ENCODE peak calls at places on chromosomes 16 and 17, in five cellular contexts. Y is uterus, G is GM13976, X is GM20000, J is adrenal gland. P is an unnamed sample.

GRCh38 chr16:981695-982151 is at the start of gene SOX8:
- DNase-seq in Y (no peak), G (no peak), X (peak), J (no peak), P (no peak)

GRCh38 chr16:88003316-88003715 is 52.1 kb downstream of the BANP start:
- DNase-seq in Y (no peak), G (no peak), X (no peak), J (no peak), P (no peak)

GRCh38 chr17:79899584-79899983 is 60.3 kb upstream of the CBX4 start:
- DNase-seq in Y (no peak), G (no peak), X (no peak), J (no peak), P (no peak)

GRCh38 chr16:28291651-28292626 is at the start of gene SBK1:
- DNase-seq in Y (peak), G (peak), X (peak), J (peak), P (peak)

GRCh38 chr16:9061358-9061813 is 30.1 kb upstream of the HAPSTR1 start:
- DNase-seq in Y (no peak), G (no peak), X (no peak), J (no peak), P (no peak)

GRCh38 chr16:55478827-55479559 is at the start of gene MMP2:
- DNase-seq in Y (peak), G (no peak), X (no peak), J (peak), P (no peak)

GRCh38 chr16:89319883-89320716 is 102.6 kb downstream of the ZNF778 start:
- DNase-seq in Y (peak), G (peak), X (peak), J (peak), P (peak)

GRCh38 chr16:85248269-85248668 is 136.0 kb upstream of the CIBAR2 start:
- DNase-seq in Y (no peak), G (no peak), X (no peak), J (no peak), P (no peak)

GRCh38 chr16:11546522-11547485 is 39.9 kb downstream of the LITAF start:
- DNase-seq in Y (no peak), G (no peak), X (no peak), J (no peak), P (no peak)

GRCh38 chr16:55543470-55543869 is 23.0 kb upstream of the CAPNS2 start:
- DNase-seq in Y (no peak), G (no peak), X (no peak), J (no peak), P (no peak)

GRCh38 chr16:48862087-48862532 is 252.1 kb upstream of the N4BP1 start:
- DNase-seq in Y (peak), G (no peak), X (no peak), J (no peak), P (no peak)

GRCh38 chr16:21649196-21649595 is 3.2 kb downstream of the IGSF6 start:
- DNase-seq in Y (no peak), G (no peak), X (no peak), J (no peak), P (no peak)

GRCh38 chr17:17343160-17343735 is 40.1 kb downstream of the NT5M start:
- DNase-seq in Y (no peak), G (no peak), X (no peak), J (no peak), P (no peak)

GRCh38 chr16:84874553-84874952 is 54.8 kb downstream of the CRISPLD2 start:
- DNase-seq in Y (no peak), G (no peak), X (no peak), J (no peak), P (no peak)

GRCh38 chr16:24670623-24671454 is 58.6 kb upstream of the TNRC6A start:
- DNase-seq in Y (peak), G (peak), X (peak), J (peak), P (peak)

GRCh38 chr16:8869212-8869987 is 594 bp upstream of the CARHSP1 start:
- DNase-seq in Y (no peak), G (peak), X (peak), J (no peak), P (no peak)

GRCh38 chr16:5615868-5616642 is 518.5 kb upstream of the EEF2KMT start:
- DNase-seq in Y (no peak), G (peak), X (peak), J (peak), P (peak)

GRCh38 chr16:10937068-10937859 is 5.0 kb downstream of the DEXI start:
- DNase-seq in Y (no peak), G (no peak), X (no peak), J (peak), P (no peak)

GRCh38 chr16:46830417-46830901 is 521 bp downstream of the C16orf87 start:
- DNase-seq in Y (no peak), G (peak), X (no peak), J (peak), P (no peak)

GRCh38 chr17:81245024-81245664 is 6.0 kb downstream of the NDUFAF8 start:
- DNase-seq in Y (no peak), G (peak), X (peak), J (no peak), P (peak)

GRCh38 chr16:57305159-57305811 is 20.8 kb upstream of the PLLP start:
- DNase-seq in Y (peak), G (no peak), X (no peak), J (no peak), P (no peak)

GRCh38 chr16:86076606-86077005 is 177.6 kb downstream of the IRF8 start:
- DNase-seq in Y (no peak), G (no peak), X (no peak), J (no peak), P (no peak)

GRCh38 chr17:2054262-2054739 is 602 bp upstream of the HIC1 start:
- DNase-seq in Y (peak), G (peak), X (no peak), J (no peak), P (no peak)

GRCh38 chr16:68368602-68368944 is 57.8 kb downstream of the PRMT7 start:
- DNase-seq in Y (no peak), G (peak), X (peak), J (no peak), P (peak)

GRCh38 chr17:56598471-56598870 is 5.0 kb downstream of the NOG start:
- DNase-seq in Y (no peak), G (no peak), X (no peak), J (no peak), P (no peak)
- TF ChIP-seq CTCF in Y (no peak), G (no peak), X (no peak), J (no peak), P (no peak)

GRCh38 chr17:62995377-62995885 is 29.4 kb downstream of the TANC2 start:
- DNase-seq in Y (no peak), G (peak), X (peak), J (peak), P (peak)
- TF ChIP-seq CTCF in Y (no peak), G (peak), X (peak), J (no peak), P (peak)

DNA sequence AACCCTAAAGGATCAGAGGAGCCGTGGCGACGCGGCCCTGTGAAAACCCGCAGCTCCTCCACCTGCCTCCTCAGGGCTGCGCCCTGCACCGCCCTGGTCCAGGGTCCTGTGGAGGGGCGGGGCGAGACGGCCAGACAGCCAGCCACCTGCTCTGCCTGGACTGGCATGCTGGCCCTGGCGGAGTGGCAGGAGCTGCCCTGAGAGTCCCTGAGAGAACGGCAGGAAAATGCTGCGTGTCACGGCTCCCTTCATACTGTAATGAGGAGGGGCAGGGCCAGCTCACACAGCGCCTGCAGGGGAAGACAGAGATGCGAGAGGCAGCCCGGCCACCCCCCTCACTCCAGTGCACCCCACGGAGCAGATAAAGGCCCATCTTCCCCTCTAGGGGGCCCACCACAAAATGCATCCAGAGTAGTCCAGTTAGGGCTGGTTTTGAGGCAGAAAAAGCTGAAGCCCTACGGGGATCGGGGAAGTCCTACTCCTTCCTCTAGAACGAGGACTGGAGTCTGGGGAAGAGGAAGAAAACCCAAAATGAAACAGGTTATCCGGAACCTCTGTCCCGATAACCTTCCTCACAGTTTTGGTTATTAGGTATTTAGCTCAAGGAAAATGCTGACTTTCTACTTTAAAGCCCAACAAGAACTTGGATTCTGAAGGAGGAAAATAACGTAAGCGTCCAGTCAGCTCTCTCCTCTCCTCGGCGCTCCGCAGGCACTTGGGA is 97.6 kb upstream of the DNAH17 start:
- DNase-seq in Y (no peak), G (no peak), X (no peak), J (no peak), P (no peak)
- TF ChIP-seq CTCF in Y (no peak), G (no peak), X (no peak), J (no peak), P (no peak)

GRCh38 chr16:66429290-66429962 is 2.3 kb downstream of the BEAN1 start:
- DNase-seq in Y (no peak), G (no peak), X (no peak), J (no peak), P (no peak)
- TF ChIP-seq CTCF in Y (no peak), G (no peak), X (no peak), J (no peak), P (no peak)